ENCODE peak calls at places on chromosomes 3 and 15, in ten cellular contexts. One of them, this sample, is unnamed.

GRCh38 chr3:173739716-173740115 is 342.2 kb downstream of the NLGN1 start:
- DNase-seq in endothelial cell of umbilical vein: peak; percentile 83
- DNase-seq in tibial artery: no peak
- DNase-seq in suprapubic skin: no peak
- DNase-seq in fibroblast of lung: peak; percentile 72
- DNase-seq in psoas muscle: no peak
- DNase-seq in CD4-positive, CD25-positive, alpha-beta regulatory T cell: no peak
- DNase-seq in DND-41: no peak
- DNase-seq in osteoblast: no peak
- DNase-seq in SK-N-SH: no peak
- DNase-seq in this sample: no peak

GRCh38 chr3:140316461-140316860 is 361.4 kb upstream of the TRIM42 start:
- DNase-seq in osteoblast: no peak
- DNase-seq in psoas muscle: no peak
- DNase-seq in DND-41: no peak
- DNase-seq in endothelial cell of umbilical vein: no peak
- DNase-seq in suprapubic skin: no peak
- DNase-seq in tibial artery: no peak
- DNase-seq in CD4-positive, CD25-positive, alpha-beta regulatory T cell: no peak
- DNase-seq in SK-N-SH: no peak
- DNase-seq in fibroblast of lung: no peak
- DNase-seq in this sample: no peak

GRCh38 chr15:51799174-51799907 is 30.1 kb upstream of the TMOD3 start:
- DNase-seq in SK-N-SH: peak; percentile 59
- DNase-seq in psoas muscle: no peak
- DNase-seq in suprapubic skin: no peak
- DNase-seq in endothelial cell of umbilical vein: no peak
- DNase-seq in osteoblast: no peak
- DNase-seq in CD4-positive, CD25-positive, alpha-beta regulatory T cell: no peak
- DNase-seq in tibial artery: no peak
- DNase-seq in DND-41: no peak
- DNase-seq in fibroblast of lung: no peak
- DNase-seq in this sample: no peak

GRCh38 chr3:108877906-108878305 is 55.3 kb downstream of the TRAT1 start:
- DNase-seq in CD4-positive, CD25-positive, alpha-beta regulatory T cell: no peak
- DNase-seq in psoas muscle: no peak
- DNase-seq in SK-N-SH: no peak
- DNase-seq in tibial artery: no peak
- DNase-seq in fibroblast of lung: no peak
- DNase-seq in osteoblast: no peak
- DNase-seq in DND-41: no peak
- DNase-seq in suprapubic skin: no peak
- DNase-seq in endothelial cell of umbilical vein: no peak
- DNase-seq in this sample: no peak

GRCh38 chr3:172522871-172523818 is at the start of gene TNFSF10:
- DNase-seq in DND-41: peak; percentile 86
- DNase-seq in osteoblast: no peak
- DNase-seq in suprapubic skin: peak; percentile 83
- DNase-seq in fibroblast of lung: peak; percentile 36
- DNase-seq in SK-N-SH: no peak
- DNase-seq in tibial artery: peak; percentile 78
- DNase-seq in CD4-positive, CD25-positive, alpha-beta regulatory T cell: peak; percentile 61
- DNase-seq in endothelial cell of umbilical vein: peak; percentile 91
- DNase-seq in psoas muscle: peak; percentile 66
- DNase-seq in this sample: peak; percentile 45

GRCh38 chr3:185693985-185694675 is 108.0 kb downstream of the SENP2 start:
- DNase-seq in psoas muscle: no peak
- DNase-seq in suprapubic skin: no peak
- DNase-seq in tibial artery: no peak
- DNase-seq in DND-41: no peak
- DNase-seq in SK-N-SH: no peak
- DNase-seq in endothelial cell of umbilical vein: peak; percentile 49
- DNase-seq in CD4-positive, CD25-positive, alpha-beta regulatory T cell: no peak
- DNase-seq in fibroblast of lung: peak; percentile 57
- DNase-seq in osteoblast: peak; percentile 69
- DNase-seq in this sample: no peak

GRCh38 chr3:188470508-188471130 is 316.7 kb downstream of the LPP start:
- DNase-seq in CD4-positive, CD25-positive, alpha-beta regulatory T cell: no peak
- DNase-seq in endothelial cell of umbilical vein: no peak
- DNase-seq in fibroblast of lung: no peak
- DNase-seq in DND-41: no peak
- DNase-seq in SK-N-SH: no peak
- DNase-seq in tibial artery: no peak
- DNase-seq in osteoblast: no peak
- DNase-seq in suprapubic skin: no peak
- DNase-seq in psoas muscle: no peak
- DNase-seq in this sample: no peak

GRCh38 chr15:29122506-29122905 is 147.1 kb downstream of the NSMCE3 start:
- DNase-seq in osteoblast: no peak
- DNase-seq in SK-N-SH: no peak
- DNase-seq in endothelial cell of umbilical vein: no peak
- DNase-seq in suprapubic skin: no peak
- DNase-seq in fibroblast of lung: no peak
- DNase-seq in psoas muscle: peak; percentile 26
- DNase-seq in tibial artery: no peak
- DNase-seq in DND-41: no peak
- DNase-seq in CD4-positive, CD25-positive, alpha-beta regulatory T cell: no peak
- DNase-seq in this sample: no peak

GRCh38 chr3:171393032-171393744 is 67.0 kb downstream of the TNIK start:
- DNase-seq in fibroblast of lung: peak; percentile 89
- DNase-seq in osteoblast: no peak
- DNase-seq in DND-41: no peak
- DNase-seq in suprapubic skin: no peak
- DNase-seq in SK-N-SH: no peak
- DNase-seq in CD4-positive, CD25-positive, alpha-beta regulatory T cell: no peak
- DNase-seq in psoas muscle: no peak
- DNase-seq in endothelial cell of umbilical vein: peak; percentile 81
- DNase-seq in tibial artery: no peak
- DNase-seq in this sample: no peak

GRCh38 chr3:129702934-129703712 is 96.6 kb upstream of the PLXND1 start:
- DNase-seq in SK-N-SH: no peak
- DNase-seq in tibial artery: no peak
- DNase-seq in suprapubic skin: no peak
- DNase-seq in endothelial cell of umbilical vein: no peak
- DNase-seq in fibroblast of lung: peak; percentile 42
- DNase-seq in osteoblast: peak; percentile 32
- DNase-seq in DND-41: no peak
- DNase-seq in CD4-positive, CD25-positive, alpha-beta regulatory T cell: no peak
- DNase-seq in psoas muscle: no peak
- DNase-seq in this sample: no peak

GRCh38 chr3:8529738-8530525 is 28.3 kb downstream of the LMCD1 start:
- DNase-seq in SK-N-SH: no peak
- DNase-seq in DND-41: no peak
- DNase-seq in CD4-positive, CD25-positive, alpha-beta regulatory T cell: no peak
- DNase-seq in tibial artery: no peak
- DNase-seq in psoas muscle: no peak
- DNase-seq in endothelial cell of umbilical vein: peak; percentile 36
- DNase-seq in fibroblast of lung: peak; percentile 54
- DNase-seq in osteoblast: no peak
- DNase-seq in suprapubic skin: no peak
- DNase-seq in this sample: no peak

DNA sequence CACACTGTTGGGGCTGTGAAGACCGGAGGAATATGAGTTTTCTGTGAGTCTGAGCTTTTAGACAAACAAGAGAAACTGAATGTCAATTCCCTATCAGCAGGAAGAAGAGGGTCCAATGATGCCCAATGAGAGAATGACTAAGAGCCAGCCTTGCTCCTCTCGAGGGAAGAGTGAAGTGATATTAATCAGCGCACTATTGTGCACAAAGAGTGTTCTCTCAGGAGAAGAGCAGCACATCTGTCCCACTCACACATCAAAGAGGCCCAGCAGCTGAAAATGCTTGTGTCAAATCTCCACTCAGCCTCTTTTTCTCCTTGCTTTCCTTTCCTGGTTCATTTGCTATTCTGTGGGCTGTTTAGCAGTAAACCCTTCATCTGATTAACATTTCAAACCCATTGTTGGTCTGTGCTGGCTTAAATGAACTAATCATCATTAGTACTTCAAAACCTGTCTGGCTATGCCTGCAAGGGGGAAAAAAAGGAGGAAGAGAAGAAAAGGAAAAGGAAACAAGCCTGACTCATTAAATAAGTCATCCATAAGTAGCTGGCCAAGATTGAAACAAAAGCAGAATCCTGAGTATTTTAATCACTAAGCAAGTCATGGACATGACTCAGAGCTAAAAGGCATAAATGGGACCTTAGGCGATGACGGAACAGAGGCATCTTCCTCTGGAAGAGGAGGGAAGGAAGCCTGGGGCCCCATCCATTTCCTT is 912.7 kb downstream of the TUSC7 start:
- DNase-seq in suprapubic skin: no peak
- DNase-seq in endothelial cell of umbilical vein: peak; percentile 91
- DNase-seq in osteoblast: peak; percentile 77
- DNase-seq in SK-N-SH: no peak
- DNase-seq in CD4-positive, CD25-positive, alpha-beta regulatory T cell: no peak
- DNase-seq in psoas muscle: no peak
- DNase-seq in tibial artery: no peak
- DNase-seq in fibroblast of lung: peak; percentile 93
- DNase-seq in DND-41: no peak
- DNase-seq in this sample: no peak
- H3K4me3 ChIP-seq in suprapubic skin: no peak overlapping the region
- H3K4me3 ChIP-seq in endothelial cell of umbilical vein: no peak overlapping the region
- H3K4me3 ChIP-seq in osteoblast: no peak overlapping the region
- H3K4me3 ChIP-seq in SK-N-SH: no peak overlapping the region
- H3K4me3 ChIP-seq in CD4-positive, CD25-positive, alpha-beta regulatory T cell: no peak overlapping the region
- H3K4me3 ChIP-seq in psoas muscle: no peak overlapping the region
- H3K4me3 ChIP-seq in tibial artery: no peak overlapping the region
- H3K4me3 ChIP-seq in fibroblast of lung: no peak overlapping the region
- H3K4me3 ChIP-seq in DND-41: no peak overlapping the region
- H3K4me3 ChIP-seq in this sample: no peak overlapping the region

GRCh38 chr3:125148836-125149235 is 63.7 kb downstream of the SLC12A8 start:
- DNase-seq in fibroblast of lung: peak; percentile 83
- DNase-seq in tibial artery: peak; percentile 64
- DNase-seq in SK-N-SH: no peak
- DNase-seq in DND-41: no peak
- DNase-seq in psoas muscle: peak; percentile 74
- DNase-seq in osteoblast: peak; percentile 92
- DNase-seq in CD4-positive, CD25-positive, alpha-beta regulatory T cell: no peak
- DNase-seq in endothelial cell of umbilical vein: no peak
- DNase-seq in suprapubic skin: no peak
- DNase-seq in this sample: no peak
- H3K4me1 ChIP-seq in fibroblast of lung: peaks cover 13% of the 10 kb centered on the region
- H3K4me1 ChIP-seq in tibial artery: peaks cover 63% of the 10 kb centered on the region
- H3K4me1 ChIP-seq in SK-N-SH: peaks cover 8% of the 10 kb centered on the region
- H3K4me1 ChIP-seq in DND-41: no peaks in the 10 kb centered on the region
- H3K4me1 ChIP-seq in psoas muscle: peaks cover 11% of the 10 kb centered on the region
- H3K4me1 ChIP-seq in osteoblast: peaks cover 31% of the 10 kb centered on the region
- H3K4me1 ChIP-seq in CD4-positive, CD25-positive, alpha-beta regulatory T cell: no peaks in the 10 kb centered on the region
- H3K4me1 ChIP-seq in endothelial cell of umbilical vein: peaks cover 7% of the 10 kb centered on the region
- H3K4me1 ChIP-seq in suprapubic skin: peaks cover 37% of the 10 kb centered on the region
- H3K4me1 ChIP-seq in this sample: peaks cover 28% of the 10 kb centered on the region

GRCh38 chr15:55254916-55255679 is 34.5 kb downstream of the RAB27A start:
- DNase-seq in SK-N-SH: no peak
- DNase-seq in tibial artery: no peak
- DNase-seq in fibroblast of lung: no peak
- DNase-seq in psoas muscle: no peak
- DNase-seq in DND-41: no peak
- DNase-seq in suprapubic skin: no peak
- DNase-seq in endothelial cell of umbilical vein: no peak
- DNase-seq in CD4-positive, CD25-positive, alpha-beta regulatory T cell: no peak
- DNase-seq in osteoblast: no peak
- DNase-seq in this sample: no peak

GRCh38 chr15:55256281-55257013 is 33.2 kb downstream of the RAB27A start:
- DNase-seq in osteoblast: no peak
- DNase-seq in suprapubic skin: no peak
- DNase-seq in DND-41: no peak
- DNase-seq in SK-N-SH: no peak
- DNase-seq in psoas muscle: no peak
- DNase-seq in endothelial cell of umbilical vein: no peak
- DNase-seq in tibial artery: no peak
- DNase-seq in fibroblast of lung: peak; percentile 19
- DNase-seq in CD4-positive, CD25-positive, alpha-beta regulatory T cell: no peak
- DNase-seq in this sample: no peak

GRCh38 chr15:55257014-55257670 is 32.5 kb downstream of the RAB27A start:
- DNase-seq in DND-41: no peak
- DNase-seq in suprapubic skin: no peak
- DNase-seq in tibial artery: no peak
- DNase-seq in osteoblast: no peak
- DNase-seq in SK-N-SH: no peak
- DNase-seq in CD4-positive, CD25-positive, alpha-beta regulatory T cell: no peak
- DNase-seq in fibroblast of lung: no peak
- DNase-seq in endothelial cell of umbilical vein: no peak
- DNase-seq in psoas muscle: no peak
- DNase-seq in this sample: no peak

GRCh38 chr15:55253580-55253979 is 36.0 kb downstream of the RAB27A start:
- DNase-seq in osteoblast: peak; percentile 90
- DNase-seq in SK-N-SH: no peak
- DNase-seq in CD4-positive, CD25-positive, alpha-beta regulatory T cell: no peak
- DNase-seq in endothelial cell of umbilical vein: no peak
- DNase-seq in DND-41: no peak
- DNase-seq in tibial artery: no peak
- DNase-seq in fibroblast of lung: peak; percentile 81
- DNase-seq in psoas muscle: no peak
- DNase-seq in suprapubic skin: no peak
- DNase-seq in this sample: no peak

GRCh38 chr15:55255714-55256113 is 33.9 kb downstream of the RAB27A start:
- DNase-seq in suprapubic skin: no peak
- DNase-seq in psoas muscle: no peak
- DNase-seq in endothelial cell of umbilical vein: peak; percentile 9
- DNase-seq in osteoblast: no peak
- DNase-seq in CD4-positive, CD25-positive, alpha-beta regulatory T cell: no peak
- DNase-seq in DND-41: peak; percentile 6
- DNase-seq in fibroblast of lung: no peak
- DNase-seq in SK-N-SH: no peak
- DNase-seq in tibial artery: no peak
- DNase-seq in this sample: no peak
- H3K4me3 ChIP-seq in suprapubic skin: no peak overlapping the region
- H3K4me3 ChIP-seq in psoas muscle: peak overlapping the region; percentile 43
- H3K4me3 ChIP-seq in endothelial cell of umbilical vein: no peak overlapping the region
- H3K4me3 ChIP-seq in osteoblast: no peak overlapping the region
- H3K4me3 ChIP-seq in CD4-positive, CD25-positive, alpha-beta regulatory T cell: peak overlapping the region; percentile 77
- H3K4me3 ChIP-seq in DND-41: no peak overlapping the region
- H3K4me3 ChIP-seq in fibroblast of lung: no peak overlapping the region
- H3K4me3 ChIP-seq in SK-N-SH: no peak overlapping the region
- H3K4me3 ChIP-seq in tibial artery: no peak overlapping the region
- H3K4me3 ChIP-seq in this sample: no peak overlapping the region

DNA sequence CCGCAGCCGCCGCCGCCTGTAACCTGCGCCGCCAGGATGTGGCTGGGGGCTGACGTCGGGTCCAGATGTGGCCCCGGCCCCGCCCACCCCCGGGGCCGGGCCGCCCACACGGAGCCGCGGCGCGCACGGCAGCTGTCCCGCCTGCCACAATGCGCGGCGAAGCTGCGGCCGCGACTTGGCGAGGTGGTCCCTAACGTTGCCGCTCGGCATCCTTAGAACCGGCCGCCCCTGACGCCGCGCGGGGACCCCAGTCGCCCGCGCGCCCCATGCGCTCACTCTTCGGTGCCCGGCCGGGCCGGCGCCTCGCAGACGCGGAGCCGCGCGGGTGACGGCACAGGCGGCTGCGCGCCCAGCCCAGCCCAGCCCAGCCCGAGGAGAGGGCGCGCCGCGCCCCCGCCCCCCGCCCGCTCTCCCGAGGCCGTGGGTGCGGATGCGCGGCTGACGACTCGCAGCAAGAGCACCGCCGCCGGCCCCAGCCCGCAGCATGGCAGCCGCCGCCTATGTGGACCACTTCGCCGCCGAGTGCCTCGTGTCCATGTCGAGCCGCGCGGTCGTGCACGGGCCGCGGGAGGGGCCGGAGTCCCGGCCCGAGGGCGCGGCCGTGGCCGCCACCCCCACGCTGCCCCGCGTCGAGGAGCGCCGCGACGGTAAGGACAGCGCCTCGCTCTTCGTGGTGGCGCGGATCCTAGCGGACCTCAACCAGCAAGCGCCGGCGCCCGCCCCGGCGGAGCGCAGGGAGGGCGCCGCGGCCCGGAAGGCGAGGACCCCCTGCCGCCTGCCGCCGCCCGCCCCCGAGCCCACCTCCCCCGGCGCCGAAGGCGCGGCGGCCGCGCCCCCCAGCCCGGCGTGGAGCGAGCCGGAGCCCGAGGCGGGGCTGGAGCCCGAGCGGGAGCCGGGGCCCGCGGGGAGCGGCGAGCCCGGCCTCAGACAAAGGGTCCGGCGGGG is at the start of gene KLF13:
- DNase-seq in suprapubic skin: no peak
- DNase-seq in SK-N-SH: peak; percentile 82
- DNase-seq in endothelial cell of umbilical vein: no peak
- DNase-seq in fibroblast of lung: peak; percentile 61
- DNase-seq in DND-41: no peak
- DNase-seq in tibial artery: peak; percentile 61
- DNase-seq in CD4-positive, CD25-positive, alpha-beta regulatory T cell: no peak
- DNase-seq in psoas muscle: peak; percentile 84
- DNase-seq in osteoblast: peak; percentile 98
- DNase-seq in this sample: no peak
- H3K4me1 ChIP-seq in suprapubic skin: peaks cover 44% of the 10 kb centered on the region
- H3K4me1 ChIP-seq in SK-N-SH: peaks cover 5% of the 10 kb centered on the region
- H3K4me1 ChIP-seq in endothelial cell of umbilical vein: peaks cover 8% of the 10 kb centered on the region
- H3K4me1 ChIP-seq in fibroblast of lung: no peaks in the 10 kb centered on the region
- H3K4me1 ChIP-seq in DND-41: peaks cover 52% of the 10 kb centered on the region
- H3K4me1 ChIP-seq in tibial artery: peaks cover 34% of the 10 kb centered on the region
- H3K4me1 ChIP-seq in CD4-positive, CD25-positive, alpha-beta regulatory T cell: peaks cover 45% of the 10 kb centered on the region
- H3K4me1 ChIP-seq in psoas muscle: peaks cover 38% of the 10 kb centered on the region
- H3K4me1 ChIP-seq in osteoblast: peaks cover 16% of the 10 kb centered on the region
- H3K4me1 ChIP-seq in this sample: peaks cover 41% of the 10 kb centered on the region

This sample was measured in tibial nerve.